ENCODE peak calls at places on chromosome 13, in four cellular contexts. O is GM12878, W is HepG2, S is K562. D is an unnamed sample.

GRCh38 chr13:28684257-28684656 is 25.3 kb downstream of the POMP start:
- DNase-seq in O (no peak), W (peak), S (peak), D (no peak)

GRCh38 chr13:85093808-85094207 is 705.4 kb downstream of the SLITRK6 start:
- DNase-seq in O (no peak), W (no peak), S (no peak), D (no peak)

GRCh38 chr13:38223093-38223492 is 126.6 kb upstream of the UFM1 start:
- DNase-seq in O (no peak), W (peak), S (peak), D (no peak)

GRCh38 chr13:29922281-29922821 is 71.9 kb upstream of the UBL3 start:
- DNase-seq in O (no peak), W (no peak), S (no peak), D (peak)

GRCh38 chr13:80055804-80056203 is 285.1 kb downstream of the SPRY2 start:
- DNase-seq in O (no peak), W (no peak), S (no peak), D (no peak)

GRCh38 chr13:31322025-31322424 is 122.2 kb downstream of the B3GLCT start:
- DNase-seq in O (no peak), W (no peak), S (no peak), D (no peak)

GRCh38 chr13:72645521-72645920 is 81.9 kb downstream of the MZT1 start:
- DNase-seq in O (no peak), W (no peak), S (no peak), D (no peak)

GRCh38 chr13:78137404-78138142 is 218.9 kb upstream of the EDNRB start:
- DNase-seq in O (peak), W (peak), S (peak), D (peak)

GRCh38 chr13:69585656-69586055 is 522.0 kb upstream of the ATXN8OS start:
- DNase-seq in O (no peak), W (no peak), S (no peak), D (no peak)

GRCh38 chr13:30422056-30422914 is at the start of gene UBE2L5:
- DNase-seq in O (no peak), W (peak), S (peak), D (peak)

GRCh38 chr13:27526516-27526915 is 76.2 kb upstream of the MTIF3 start:
- DNase-seq in O (no peak), W (no peak), S (no peak), D (no peak)

GRCh38 chr13:19782049-19782726 is 557 bp downstream of the PSPC1 start:
- DNase-seq in O (no peak), W (no peak), S (peak), D (peak)

GRCh38 chr13:21124853-21125252 is 51.5 kb downstream of the SKA3 start:
- DNase-seq in O (no peak), W (peak), S (no peak), D (no peak)

GRCh38 chr13:48429886-48430285 is 17.0 kb upstream of the LPAR6 start:
- DNase-seq in O (no peak), W (no peak), S (no peak), D (no peak)

GRCh38 chr13:37072024-37072423 is 12.5 kb upstream of the SUPT20H start:
- DNase-seq in O (no peak), W (no peak), S (no peak), D (no peak)

GRCh38 chr13:37068962-37069361 is 9.5 kb upstream of the SUPT20H start:
- DNase-seq in O (no peak), W (no peak), S (peak), D (peak)

GRCh38 chr13:37070145-37070695 is 10.7 kb upstream of the SUPT20H start:
- DNase-seq in O (no peak), W (no peak), S (no peak), D (no peak)

GRCh38 chr13:37069597-37070103 is 10.2 kb upstream of the SUPT20H start:
- DNase-seq in O (no peak), W (no peak), S (no peak), D (no peak)

GRCh38 chr13:37070956-37071355 is 11.5 kb upstream of the SUPT20H start:
- DNase-seq in O (no peak), W (no peak), S (no peak), D (no peak)
- TF ChIP-seq ESRRA in O (no peak), W (no peak), S (no peak), D (no peak)

GRCh38 chr13:33722216-33722900 is 95.6 kb upstream of the RFC3 start:
- DNase-seq in O (no peak), W (no peak), S (no peak), D (no peak)

GRCh38 chr13:33725340-33725739 is 92.6 kb upstream of the RFC3 start:
- DNase-seq in O (no peak), W (no peak), S (no peak), D (no peak)

GRCh38 chr13:33723365-33723764 is 94.6 kb upstream of the RFC3 start:
- DNase-seq in O (no peak), W (peak), S (no peak), D (no peak)

GRCh38 chr13:33723772-33724435 is 94.0 kb upstream of the RFC3 start:
- DNase-seq in O (peak), W (peak), S (peak), D (peak)

GRCh38 chr13:33721719-33722118 is 96.2 kb upstream of the RFC3 start:
- DNase-seq in O (no peak), W (no peak), S (no peak), D (no peak)
- TF ChIP-seq HDAC2 in O (no peak), W (no peak), S (no peak), D (no peak)

GRCh38 chr13:76663941-76664340 is 222.3 kb downstream of the KCTD12 start:
- DNase-seq in O (no peak), W (no peak), S (no peak), D (no peak)
- TF ChIP-seq ESRRA in O (no peak), W (no peak), S (no peak), D (no peak)

GRCh38 chr13:99057310-99057975 is 79.6 kb upstream of the DOCK9 start:
- DNase-seq in O (no peak), W (no peak), S (no peak), D (peak)

GRCh38 chr13:99053636-99054233 is 75.9 kb upstream of the DOCK9 start:
- DNase-seq in O (no peak), W (no peak), S (peak), D (no peak)

GRCh38 chr13:99058527-99059495 is 80.9 kb upstream of the DOCK9 start:
- DNase-seq in O (no peak), W (no peak), S (peak), D (no peak)

GRCh38 chr13:99056381-99057014 is 78.6 kb upstream of the DOCK9 start:
- DNase-seq in O (no peak), W (no peak), S (no peak), D (peak)

GRCh38 chr13:99055286-99056073 is 77.6 kb upstream of the DOCK9 start:
- DNase-seq in O (no peak), W (no peak), S (no peak), D (no peak)
- TF ChIP-seq HDAC2 in O (no peak), W (no peak), S (no peak), D (no peak)

GRCh38 chr13:71149498-71150363 is 717.3 kb downstream of the DACH1 start:
- DNase-seq in O (no peak), W (no peak), S (no peak), D (no peak)
- TF ChIP-seq ESRRA in O (no peak), W (no peak), S (no peak), D (no peak)

GRCh38 chr13:39531646-39532045 is 71.3 kb downstream of the LHFPL6 start:
- DNase-seq in O (no peak), W (no peak), S (no peak), D (no peak)

GRCh38 chr13:39538826-39539555 is 64.0 kb downstream of the LHFPL6 start:
- DNase-seq in O (no peak), W (no peak), S (no peak), D (no peak)

GRCh38 chr13:39540929-39541605 is 61.9 kb downstream of the LHFPL6 start:
- DNase-seq in O (no peak), W (no peak), S (no peak), D (no peak)

GRCh38 chr13:39536906-39537305 is 66.1 kb downstream of the LHFPL6 start:
- DNase-seq in O (no peak), W (no peak), S (no peak), D (no peak)

GRCh38 chr13:39536274-39536673 is 66.7 kb downstream of the LHFPL6 start:
- DNase-seq in O (no peak), W (no peak), S (no peak), D (no peak)
- TF ChIP-seq HDAC2 in O (no peak), W (no peak), S (no peak), D (no peak)